ENCODE peak calls at places on chromosome 17, in five cellular contexts. One of them, this sample, is unnamed.
A peak's percentile ranks its signal among the peaks of the same experiment; 100 is the strongest.

GRCh38 chr17:30939059-30939689 is 17.4 kb downstream of the ADAP2 start:
- DNase-seq in HepG2: no peak
- DNase-seq in fibroblast of lung: no peak
- DNase-seq in HCT116: no peak
- DNase-seq in GM23248: no peak
- DNase-seq in this sample: no peak

GRCh38 chr17:56891751-56892150 is 22.1 kb downstream of the TRIM25 start:
- DNase-seq in HepG2: no peak
- DNase-seq in fibroblast of lung: no peak
- DNase-seq in HCT116: no peak
- DNase-seq in GM23248: peak; percentile 39
- DNase-seq in this sample: no peak

GRCh38 chr17:39625198-39625769 is 1.5 kb upstream of the PPP1R1B start:
- DNase-seq in HepG2: no peak
- DNase-seq in fibroblast of lung: no peak
- DNase-seq in HCT116: no peak
- DNase-seq in GM23248: no peak
- DNase-seq in this sample: no peak

GRCh38 chr17:28330671-28331070 is 4.6 kb downstream of the IFT20 start:
- DNase-seq in HepG2: no peak
- DNase-seq in fibroblast of lung: no peak
- DNase-seq in HCT116: no peak
- DNase-seq in GM23248: no peak
- DNase-seq in this sample: no peak

GRCh38 chr17:42878123-42878880 is 22.3 kb upstream of the G6PC1 start:
- DNase-seq in HepG2: peak; percentile 59
- DNase-seq in fibroblast of lung: no peak
- DNase-seq in HCT116: no peak
- DNase-seq in GM23248: no peak
- DNase-seq in this sample: no peak

GRCh38 chr17:80105762-80106161 is 4.4 kb downstream of the GAA start:
- DNase-seq in HepG2: no peak
- DNase-seq in fibroblast of lung: no peak
- DNase-seq in HCT116: no peak
- DNase-seq in GM23248: no peak
- DNase-seq in this sample: no peak

GRCh38 chr17:61324540-61324868 is 75.1 kb upstream of the TBX2 start:
- DNase-seq in HepG2: peak; percentile 49
- DNase-seq in fibroblast of lung: peak; percentile 52
- DNase-seq in HCT116: no peak
- DNase-seq in GM23248: no peak
- DNase-seq in this sample: no peak

GRCh38 chr17:7754656-7755055 is 37.1 kb downstream of the DNAH2 start:
- DNase-seq in HepG2: no peak
- DNase-seq in fibroblast of lung: no peak
- DNase-seq in HCT116: no peak
- DNase-seq in GM23248: no peak
- DNase-seq in this sample: no peak

GRCh38 chr17:31789707-31790505 is 69.1 kb downstream of the COPRS start:
- DNase-seq in HepG2: no peak
- DNase-seq in fibroblast of lung: no peak
- DNase-seq in HCT116: no peak
- DNase-seq in GM23248: no peak
- DNase-seq in this sample: no peak

GRCh38 chr17:61647044-61647443 is 56.0 kb upstream of the NACA2 start:
- DNase-seq in HepG2: no peak
- DNase-seq in fibroblast of lung: peak; percentile 83
- DNase-seq in HCT116: no peak
- DNase-seq in GM23248: peak; percentile 59
- DNase-seq in this sample: no peak

GRCh38 chr17:53736516-53737274 is 86.0 kb upstream of the KIF2B start:
- DNase-seq in HepG2: no peak
- DNase-seq in fibroblast of lung: no peak
- DNase-seq in HCT116: no peak
- DNase-seq in GM23248: no peak
- DNase-seq in this sample: no peak

GRCh38 chr17:44222112-44222869 is 2.8 kb upstream of the UBTF start:
- DNase-seq in HepG2: peak; percentile 66
- DNase-seq in fibroblast of lung: peak; percentile 74
- DNase-seq in HCT116: peak; percentile 70
- DNase-seq in GM23248: peak; percentile 89
- DNase-seq in this sample: no peak

GRCh38 chr17:17467720-17468119 is 9.1 kb upstream of the MED9 start:
- DNase-seq in HepG2: no peak
- DNase-seq in fibroblast of lung: peak; percentile 16
- DNase-seq in HCT116: no peak
- DNase-seq in GM23248: peak; percentile 36
- DNase-seq in this sample: no peak

GRCh38 chr17:9371019-9371418 is 204.6 kb downstream of the STX8 start:
- DNase-seq in HepG2: peak; percentile 83
- DNase-seq in fibroblast of lung: peak; percentile 98
- DNase-seq in HCT116: peak; percentile 13
- DNase-seq in GM23248: peak; percentile 96
- DNase-seq in this sample: no peak

GRCh38 chr17:42424991-42425610 is 2.0 kb upstream of the CAVIN1 start:
- DNase-seq in HepG2: no peak
- DNase-seq in fibroblast of lung: peak; percentile 35
- DNase-seq in HCT116: no peak
- DNase-seq in GM23248: peak; percentile 64
- DNase-seq in this sample: no peak

GRCh38 chr17:28204751-28205150 is 114.2 kb upstream of the TMEM97 start:
- DNase-seq in HepG2: no peak
- DNase-seq in fibroblast of lung: peak; percentile 76
- DNase-seq in HCT116: no peak
- DNase-seq in GM23248: peak; percentile 36
- DNase-seq in this sample: no peak

GRCh38 chr17:39591958-39592954 is 15.5 kb downstream of the NEUROD2 start:
- DNase-seq in HepG2: peak; percentile 68
- DNase-seq in fibroblast of lung: peak; percentile 30
- DNase-seq in HCT116: peak; percentile 13
- DNase-seq in GM23248: peak; percentile 49
- DNase-seq in this sample: no peak

GRCh38 chr17:30790279-30790678 is 34.2 kb downstream of the CRLF3 start:
- DNase-seq in HepG2: no peak
- DNase-seq in fibroblast of lung: no peak
- DNase-seq in HCT116: no peak
- DNase-seq in GM23248: no peak
- DNase-seq in this sample: no peak

GRCh38 chr17:50684612-50685333 is 22.9 kb downstream of the ANKRD40 start:
- DNase-seq in HepG2: peak; percentile 98
- DNase-seq in fibroblast of lung: no peak
- DNase-seq in HCT116: no peak
- DNase-seq in GM23248: no peak
- DNase-seq in this sample: no peak

GRCh38 chr17:50685334-50685665 is 22.4 kb downstream of the ANKRD40 start:
- DNase-seq in HepG2: no peak
- DNase-seq in fibroblast of lung: no peak
- DNase-seq in HCT116: no peak
- DNase-seq in GM23248: no peak
- DNase-seq in this sample: no peak

GRCh38 chr17:50686494-50687199 is 21.1 kb downstream of the ANKRD40 start:
- DNase-seq in HepG2: peak; percentile 98
- DNase-seq in fibroblast of lung: peak; percentile 93
- DNase-seq in HCT116: peak; percentile 92
- DNase-seq in GM23248: peak; percentile 90
- DNase-seq in this sample: no peak

GRCh38 chr17:50687200-50688066 is 20.3 kb downstream of the ANKRD40 start:
- DNase-seq in HepG2: peak; percentile 85
- DNase-seq in fibroblast of lung: peak; percentile 57
- DNase-seq in HCT116: no peak
- DNase-seq in GM23248: peak; percentile 55
- DNase-seq in this sample: no peak

DNA sequence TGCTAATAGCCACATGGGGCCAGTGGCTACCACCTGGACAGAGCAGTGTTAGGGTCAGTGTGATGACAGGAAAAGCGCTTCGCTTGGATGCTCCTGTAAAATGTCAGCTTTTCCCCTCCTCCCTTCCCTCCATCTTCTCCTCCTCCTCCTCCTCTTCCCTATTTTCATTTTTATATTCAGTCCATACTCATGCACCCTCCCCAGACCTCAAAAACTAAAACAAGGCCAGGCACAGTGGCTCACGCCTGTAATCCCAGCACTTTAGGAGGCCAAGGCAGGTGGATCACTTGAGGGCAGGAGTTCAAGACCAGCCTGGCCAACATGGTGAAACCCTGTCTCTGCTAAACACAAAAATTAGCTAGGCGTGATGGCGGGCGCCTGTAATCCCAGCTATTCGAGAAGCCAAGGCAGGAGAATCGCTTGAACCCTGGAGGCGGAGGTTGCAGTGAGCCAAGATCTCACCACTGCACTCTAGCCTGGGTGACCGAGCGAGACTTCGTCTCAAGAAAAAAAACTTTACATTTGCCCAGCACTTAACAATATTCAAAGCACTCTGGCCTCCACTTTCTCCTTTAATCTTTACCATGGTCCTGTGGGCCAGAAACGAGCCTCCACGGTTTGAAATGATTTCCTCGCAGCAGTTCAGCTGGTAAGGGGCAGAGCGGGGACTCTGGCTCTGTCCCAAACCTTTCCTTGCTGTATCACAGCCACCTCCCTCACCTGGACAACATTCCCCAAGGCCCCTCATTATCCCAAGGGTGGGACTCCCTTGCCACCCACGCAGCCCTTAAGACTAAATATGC is 21.8 kb downstream of the ANKRD40 start:
- DNase-seq in HepG2: no peak
- DNase-seq in fibroblast of lung: no peak
- DNase-seq in HCT116: no peak
- DNase-seq in GM23248: no peak
- DNase-seq in this sample: no peak
- H3K9ac ChIP-seq in HepG2: peak overlapping the region; percentile 87
- H3K9ac ChIP-seq in fibroblast of lung: no peak overlapping the region
- H3K9ac ChIP-seq in HCT116: peak overlapping the region; percentile 71
- H3K9ac ChIP-seq in GM23248: no peak overlapping the region
- H3K9ac ChIP-seq in this sample: no peak overlapping the region

GRCh38 chr17:60138769-60139437 is 10.9 kb upstream of the CA4 start:
- DNase-seq in HepG2: no peak
- DNase-seq in fibroblast of lung: no peak
- DNase-seq in HCT116: no peak
- DNase-seq in GM23248: no peak
- DNase-seq in this sample: no peak
- TF ChIP-seq EZH2 in HepG2: no peak
- TF ChIP-seq EZH2 in fibroblast of lung: no peak
- TF ChIP-seq EZH2 in HCT116: no peak
- TF ChIP-seq EZH2 in GM23248: no peak
- TF ChIP-seq EZH2 in this sample: no peak

DNA sequence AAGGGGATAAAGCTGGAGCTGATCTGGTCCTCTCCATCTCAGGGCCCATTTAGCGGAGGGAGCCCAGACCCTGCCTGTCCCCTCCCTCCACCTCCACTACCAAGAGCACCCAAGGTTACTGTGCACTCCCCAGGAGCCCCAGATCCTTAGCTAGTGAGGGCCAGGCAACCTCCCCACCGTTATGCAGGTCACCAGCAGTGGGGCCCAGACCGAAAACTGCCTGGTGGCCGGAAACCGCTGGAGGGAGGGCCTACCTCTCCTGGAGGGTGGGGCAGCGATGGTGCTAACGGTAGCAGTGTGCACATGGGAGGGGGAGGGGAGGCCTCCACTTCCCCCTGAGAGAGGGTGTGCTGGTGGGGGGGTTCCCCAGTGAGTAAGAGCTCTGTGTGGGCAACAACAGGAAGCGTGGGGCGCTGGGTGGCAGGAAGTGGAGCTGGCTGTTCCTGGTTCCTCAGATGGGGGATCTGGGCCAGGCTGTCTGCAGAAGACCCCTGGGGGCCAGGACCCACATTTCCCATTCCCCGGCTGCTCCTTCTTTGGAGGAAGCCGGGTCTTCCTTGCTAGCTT is 4.4 kb downstream of the FMNL1 start:
- DNase-seq in HepG2: no peak
- DNase-seq in fibroblast of lung: peak; percentile 13
- DNase-seq in HCT116: no peak
- DNase-seq in GM23248: no peak
- DNase-seq in this sample: no peak
- H3K9ac ChIP-seq in HepG2: peak overlapping the region; percentile 3
- H3K9ac ChIP-seq in fibroblast of lung: no peak overlapping the region
- H3K9ac ChIP-seq in HCT116: no peak overlapping the region
- H3K9ac ChIP-seq in GM23248: no peak overlapping the region
- H3K9ac ChIP-seq in this sample: no peak overlapping the region

GRCh38 chr17:82374626-82375331 is 3.2 kb downstream of the UTS2R start:
- DNase-seq in HepG2: no peak
- DNase-seq in fibroblast of lung: no peak
- DNase-seq in HCT116: no peak
- DNase-seq in GM23248: no peak
- DNase-seq in this sample: no peak
- TF ChIP-seq EZH2 in HepG2: no peak
- TF ChIP-seq EZH2 in fibroblast of lung: peak; percentile 81
- TF ChIP-seq EZH2 in HCT116: no peak
- TF ChIP-seq EZH2 in GM23248: no peak
- TF ChIP-seq EZH2 in this sample: no peak

DNA sequence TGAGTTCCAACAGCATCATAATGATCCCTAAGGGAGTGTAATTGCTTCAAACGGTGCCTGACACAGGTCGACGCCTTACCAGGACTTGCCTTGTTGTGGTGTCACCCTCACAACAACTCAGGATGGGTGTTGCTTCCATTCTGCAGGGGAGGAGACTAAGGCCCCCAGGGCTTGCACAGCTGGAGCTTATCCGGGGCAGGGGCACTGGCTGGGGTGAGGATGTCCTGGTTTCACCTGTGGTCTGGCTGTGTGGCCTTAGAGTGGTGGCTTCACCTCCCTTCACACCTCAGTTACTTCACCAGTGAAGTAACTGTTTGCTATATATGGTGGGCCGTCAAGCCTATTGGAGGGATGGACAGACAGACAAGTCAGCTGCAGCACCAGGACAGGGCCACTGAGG is 23.3 kb downstream of the LLGL2 start:
- DNase-seq in HepG2: no peak
- DNase-seq in fibroblast of lung: no peak
- DNase-seq in HCT116: no peak
- DNase-seq in GM23248: no peak
- DNase-seq in this sample: no peak
- H3K9ac ChIP-seq in HepG2: peak overlapping the region; percentile 43
- H3K9ac ChIP-seq in fibroblast of lung: no peak overlapping the region
- H3K9ac ChIP-seq in HCT116: peak overlapping the region; percentile 69
- H3K9ac ChIP-seq in GM23248: no peak overlapping the region
- H3K9ac ChIP-seq in this sample: no peak overlapping the region